ENCODE peak calls at places on chromosomes 11 and 22, in four cellular contexts. U is IMR-90, Q is H1, K is H9. H is an unnamed sample.

GRCh38 chr11:93198221-93198650 is 445 bp upstream of the SLC36A4 start:
- DNase-seq in U (peak), Q (no peak), K (no peak), H (no peak)

GRCh38 chr22:45830531-45831245 is 146.3 kb downstream of the WNT7B start:
- DNase-seq in U (peak), Q (no peak), K (no peak), H (no peak)

GRCh38 chr11:16373768-16374167 is 17.4 kb upstream of the SOX6 start:
- DNase-seq in U (no peak), Q (no peak), K (no peak), H (no peak)

GRCh38 chr11:130022799-130023198 is 20.2 kb upstream of the PRDM10 start:
- DNase-seq in U (no peak), Q (no peak), K (no peak), H (no peak)

GRCh38 chr11:27196040-27196897 is 155.7 kb downstream of the BBOX1 start:
- DNase-seq in U (no peak), Q (no peak), K (no peak), H (peak)

GRCh38 chr11:69203901-69204245 is 48.1 kb downstream of the SMIM38 start:
- DNase-seq in U (no peak), Q (no peak), K (no peak), H (no peak)

GRCh38 chr11:87820026-87820425 is 355.2 kb downstream of the RAB38 start:
- DNase-seq in U (no peak), Q (no peak), K (no peak), H (no peak)

GRCh38 chr22:21947040-21948014 is 5.3 kb downstream of the PPM1F start:
- DNase-seq in U (peak), Q (peak), K (peak), H (peak)

GRCh38 chr11:101466352-101466751 is 117.5 kb downstream of the TRPC6 start:
- DNase-seq in U (no peak), Q (peak), K (peak), H (peak)

GRCh38 chr11:66467756-66468155 is 1.1 kb downstream of the PELI3 start:
- DNase-seq in U (no peak), Q (peak), K (peak), H (peak)

GRCh38 chr22:28051787-28052356 is 132.8 kb upstream of the PITPNB start:
- DNase-seq in U (peak), Q (peak), K (peak), H (peak)

GRCh38 chr22:49203863-49204598 is 623.6 kb downstream of the BRD1 start:
- DNase-seq in U (no peak), Q (peak), K (peak), H (no peak)

GRCh38 chr22:24601217-24602104 is 1.5 kb upstream of the GGT1 start:
- DNase-seq in U (no peak), Q (peak), K (no peak), H (no peak)

GRCh38 chr22:23893446-23893956 is 682 bp upstream of the MIF start:
- DNase-seq in U (no peak), Q (no peak), K (no peak), H (no peak)

DNA sequence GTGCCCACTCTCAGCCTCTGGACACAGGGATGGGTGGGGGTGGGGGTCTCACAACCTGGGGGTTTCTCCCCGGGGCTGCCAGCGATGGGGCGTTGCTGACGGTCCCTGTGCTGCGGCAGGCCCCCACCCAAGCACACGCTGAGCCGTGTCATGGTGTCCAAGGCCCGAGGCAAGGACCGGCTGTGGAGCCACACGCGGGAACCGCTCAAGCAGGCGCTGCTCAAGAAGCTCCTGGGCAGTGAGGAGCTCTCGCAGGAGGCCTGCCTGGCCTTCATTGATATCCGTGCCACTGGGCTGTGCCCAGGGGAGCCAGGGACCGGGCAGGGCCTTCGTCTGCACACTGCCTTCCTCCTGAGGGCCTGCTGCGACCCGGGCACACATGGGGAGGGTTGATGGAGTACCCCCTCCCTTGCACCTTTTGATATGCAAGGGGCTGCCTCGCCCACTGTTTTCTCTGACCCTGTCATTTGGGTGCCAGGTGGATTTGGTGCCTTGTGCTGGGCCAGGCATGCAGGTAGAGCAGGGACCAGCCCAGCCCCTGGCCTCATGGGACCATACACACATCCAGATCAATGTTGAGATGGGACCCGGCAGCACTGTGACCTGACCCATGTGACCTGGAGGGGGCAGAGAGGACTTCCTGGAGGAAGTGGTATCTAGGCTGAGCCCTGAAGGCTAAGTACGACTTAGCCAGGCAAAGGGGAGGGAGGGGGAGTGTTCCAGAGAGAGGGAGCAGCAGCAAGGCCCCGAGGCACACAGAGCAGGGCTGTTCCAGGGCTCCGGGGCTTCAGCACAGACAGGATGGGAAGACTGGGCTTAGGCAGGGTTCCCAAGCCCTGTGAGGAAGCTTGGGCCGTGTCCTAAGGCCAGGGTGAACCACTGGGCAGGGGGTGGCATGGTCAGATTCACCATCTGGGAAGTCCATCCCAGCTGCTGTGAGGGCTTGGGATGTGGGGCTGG is 75.2 kb downstream of the MYO7A start:
- DNase-seq in U (no peak), Q (no peak), K (peak), H (no peak)
- H4K5ac ChIP-seq in U (no peak), Q (no peak), K (no peak), H (no peak)

GRCh38 chr22:46933040-46933439 is 170.6 kb downstream of the TBC1D22A start:
- DNase-seq in U (no peak), Q (no peak), K (no peak), H (no peak)
- H2AK5ac ChIP-seq in U (no peak), Q (no peak), K (no peak), H (no peak)

GRCh38 chr11:119712459-119713360 is 16.3 kb downstream of the NECTIN1 start:
- DNase-seq in U (no peak), Q (no peak), K (no peak), H (peak)

GRCh38 chr11:119712006-119712405 is 17.0 kb downstream of the NECTIN1 start:
- DNase-seq in U (no peak), Q (no peak), K (no peak), H (no peak)

GRCh38 chr11:119714590-119714989 is 14.4 kb downstream of the NECTIN1 start:
- DNase-seq in U (no peak), Q (no peak), K (no peak), H (no peak)

GRCh38 chr11:119714189-119714588 is 14.8 kb downstream of the NECTIN1 start:
- DNase-seq in U (no peak), Q (no peak), K (no peak), H (no peak)

DNA sequence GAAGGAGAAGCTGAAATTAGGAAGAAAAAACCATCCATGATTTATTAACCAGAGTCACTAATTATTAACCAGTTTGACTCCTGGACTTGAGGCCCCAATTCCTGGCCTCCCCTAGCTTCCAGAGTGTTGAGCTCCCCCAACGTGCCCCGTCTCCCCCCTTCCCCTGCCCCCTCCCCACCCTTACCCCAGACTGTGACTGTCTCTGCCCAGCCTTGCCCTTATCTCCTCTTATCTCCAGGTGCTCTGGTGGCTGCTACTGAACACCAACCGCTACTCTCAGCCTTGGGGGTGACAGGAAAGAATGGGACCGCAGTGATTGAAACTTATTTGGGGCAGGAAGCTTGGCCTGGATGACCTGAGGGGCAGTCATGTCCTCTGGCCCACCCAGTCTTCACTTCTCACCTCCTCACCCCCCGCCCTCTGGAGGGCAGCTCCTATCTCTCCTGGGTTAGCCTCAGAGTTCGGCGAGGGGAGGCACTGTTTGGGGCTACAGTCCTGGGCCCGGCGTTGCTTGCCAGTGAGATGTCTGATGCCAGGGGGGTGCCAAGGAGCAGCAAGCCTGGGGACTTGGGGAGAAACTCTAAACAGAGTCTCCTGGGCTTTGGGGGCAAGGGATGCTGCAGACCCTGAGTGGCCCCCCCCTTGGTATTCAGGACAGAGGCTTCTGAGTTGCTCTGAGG is 15.5 kb downstream of the NECTIN1 start:
- DNase-seq in U (no peak), Q (no peak), K (no peak), H (peak)
- H4K5ac ChIP-seq in U (no peak), Q (no peak), K (no peak), H (no peak)

DNA sequence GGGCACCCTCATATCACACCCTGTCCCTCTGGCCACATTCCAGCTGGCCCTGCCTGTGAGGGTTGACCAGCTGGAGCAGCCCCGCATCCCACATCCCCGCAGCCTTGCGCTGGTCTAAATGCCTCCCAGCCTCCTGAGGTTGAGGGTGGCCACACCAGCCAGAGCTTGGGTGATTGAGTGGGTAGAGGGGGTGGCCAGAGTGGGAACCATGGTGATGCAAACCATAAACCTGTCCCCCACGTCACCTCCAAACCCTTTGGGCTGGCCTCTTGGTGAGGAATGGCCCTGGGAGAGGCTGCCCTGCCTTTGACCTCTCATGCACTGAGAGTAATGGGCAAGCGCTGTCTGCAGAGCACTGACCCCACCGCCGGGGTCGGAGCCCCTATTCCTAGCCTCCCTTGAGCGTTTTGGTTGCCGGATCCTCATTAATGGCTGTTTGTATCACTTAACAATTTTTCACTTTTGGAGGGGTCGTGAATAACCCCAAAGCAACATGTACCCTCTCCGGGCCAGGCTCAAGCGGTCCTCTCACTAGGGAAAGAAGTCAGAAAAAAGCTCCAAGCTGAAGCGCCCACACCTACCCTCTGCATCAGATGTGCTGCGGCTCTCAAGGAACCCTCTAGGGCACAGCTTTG is 16.0 kb upstream of the KCNQ1OT1 start:
- DNase-seq in U (no peak), Q (no peak), K (no peak), H (no peak)
- H2AK5ac ChIP-seq in U (no peak), Q (no peak), K (no peak), H (no peak)

DNA sequence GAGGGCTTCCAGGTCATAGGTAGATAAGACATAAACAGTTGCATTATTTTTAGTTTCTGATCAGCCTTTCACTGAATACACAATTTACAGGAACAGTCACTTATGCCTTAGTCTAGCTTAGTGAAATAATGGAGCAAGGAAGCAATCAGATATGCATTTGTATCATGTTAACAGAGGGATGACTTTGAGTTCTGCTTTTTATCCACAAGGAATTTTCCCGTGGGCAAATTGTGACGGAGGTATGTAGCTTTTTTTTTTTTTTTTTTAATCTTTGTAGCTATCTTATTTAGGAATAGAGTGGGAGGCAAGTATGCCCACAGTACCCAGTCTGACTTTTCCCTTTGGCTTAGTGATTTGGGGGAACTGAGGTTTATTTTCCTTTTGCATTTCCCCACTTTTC is 3.4 kb upstream of the NLRP10 start:
- DNase-seq in U (peak), Q (no peak), K (no peak), H (peak)
- H4K5ac ChIP-seq in U (peak), Q (no peak), K (no peak), H (no peak)

DNA sequence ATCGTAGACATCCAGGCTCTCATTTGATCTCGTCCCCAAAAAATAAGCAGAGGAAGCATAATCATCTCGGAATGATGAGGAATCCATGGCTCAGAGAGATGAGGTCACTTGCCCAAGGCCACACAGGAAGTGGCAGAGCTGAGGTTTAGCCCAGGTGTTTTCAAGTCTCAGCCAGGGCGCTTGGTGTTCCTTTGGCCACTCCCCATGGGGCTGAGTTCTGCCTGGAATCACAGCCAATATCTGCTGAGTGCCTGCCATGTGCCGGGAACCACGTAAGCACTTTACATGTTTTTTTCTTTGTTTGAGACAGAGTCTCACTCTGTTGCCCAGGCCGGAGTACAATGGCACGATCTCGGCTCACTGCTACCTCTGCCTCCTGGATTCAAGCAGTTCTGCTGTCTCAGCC is 29.5 kb upstream of the MYH9 start:
- DNase-seq in U (peak), Q (no peak), K (no peak), H (peak)
- H2AK5ac ChIP-seq in U (peak), Q (peak), K (no peak), H (no peak)